ENCODE peak calls at places on chromosomes 6 and 20, in eight cellular contexts. R, S, Z, B, C, D, V and Y are unnamed samples.

GRCh38 chr6:5172057-5172683 is 87.0 kb downstream of the PPP1R3G start:
- DNase-seq in R (no peak), S (no peak), Z (no peak), B (no peak), C (no peak), D (no peak), V (no peak), Y (no peak)

GRCh38 chr6:90249458-90249857 is 47.2 kb downstream of the BACH2 start:
- DNase-seq in R (no peak), S (no peak), Z (no peak), B (no peak), C (no peak), D (no peak), V (no peak), Y (no peak)

GRCh38 chr6:73666393-73666792 is 12.6 kb upstream of the SLC17A5 start:
- DNase-seq in R (no peak), S (no peak), Z (no peak), B (peak), C (no peak), D (no peak), V (no peak), Y (no peak)

GRCh38 chr20:9015984-9016324 is 52.9 kb upstream of the PLCB4 start:
- DNase-seq in R (no peak), S (no peak), Z (no peak), B (peak), C (peak), D (no peak), V (no peak), Y (peak)

GRCh38 chr6:41164551-41164950 is 1.6 kb upstream of the TREM2 start:
- DNase-seq in R (no peak), S (no peak), Z (no peak), B (no peak), C (no peak), D (no peak), V (no peak), Y (no peak)

GRCh38 chr20:26209171-26209941 is 512.7 kb upstream of the ZNF337 start:
- DNase-seq in R (peak), S (peak), Z (peak), B (peak), C (no peak), D (no peak), V (no peak), Y (no peak)

GRCh38 chr20:61818746-61819483 is 246.8 kb downstream of the TAF4 start:
- DNase-seq in R (no peak), S (no peak), Z (peak), B (no peak), C (no peak), D (no peak), V (no peak), Y (no peak)

GRCh38 chr6:23705691-23706090 is 420.3 kb upstream of the NRSN1 start:
- DNase-seq in R (no peak), S (no peak), Z (no peak), B (no peak), C (no peak), D (no peak), V (no peak), Y (no peak)

GRCh38 chr20:14064921-14065320 is 69.6 kb downstream of the MACROD2 start:
- DNase-seq in R (no peak), S (no peak), Z (no peak), B (no peak), C (no peak), D (no peak), V (no peak), Y (no peak)

GRCh38 chr6:9593566-9593965 is 821.3 kb downstream of the TFAP2A start:
- DNase-seq in R (no peak), S (no peak), Z (no peak), B (no peak), C (no peak), D (no peak), V (no peak), Y (no peak)

GRCh38 chr6:21997414-21998037 is 299.3 kb downstream of the PRL start:
- DNase-seq in R (no peak), S (no peak), Z (no peak), B (no peak), C (peak), D (no peak), V (no peak), Y (no peak)

GRCh38 chr6:13406781-13407180 is 78.4 kb upstream of the TBC1D7 start:
- DNase-seq in R (no peak), S (no peak), Z (peak), B (peak), C (no peak), D (no peak), V (no peak), Y (no peak)

GRCh38 chr20:57672953-57673575 is 36.8 kb downstream of the PMEPA1 start:
- DNase-seq in R (no peak), S (no peak), Z (no peak), B (no peak), C (no peak), D (no peak), V (no peak), Y (no peak)

GRCh38 chr6:38997128-38997761 is 51.3 kb upstream of the GLP1R start:
- DNase-seq in R (no peak), S (peak), Z (peak), B (peak), C (peak), D (peak), V (peak), Y (no peak)

GRCh38 chr20:53900380-53900999 is 169.9 kb downstream of the BCAS1 start:
- DNase-seq in R (no peak), S (no peak), Z (no peak), B (peak), C (peak), D (no peak), V (no peak), Y (peak)

GRCh38 chr20:10430000-10430466 is 4.0 kb downstream of the MKKS start:
- DNase-seq in R (no peak), S (no peak), Z (no peak), B (peak), C (peak), D (no peak), V (no peak), Y (no peak)

GRCh38 chr6:150072201-150072600 is 3.3 kb upstream of the ULBP3 start:
- DNase-seq in R (no peak), S (peak), Z (peak), B (peak), C (peak), D (no peak), V (no peak), Y (no peak)

GRCh38 chr6:135251964-135252429 is 70.9 kb downstream of the MYB start:
- DNase-seq in R (no peak), S (no peak), Z (no peak), B (peak), C (no peak), D (no peak), V (no peak), Y (no peak)

GRCh38 chr6:101397199-101397598 is 3.7 kb downstream of the GRIK2 start:
- DNase-seq in R (no peak), S (no peak), Z (no peak), B (peak), C (peak), D (no peak), V (no peak), Y (no peak)

GRCh38 chr6:134065706-134066105 is 13.3 kb upstream of the SLC2A12 start:
- DNase-seq in R (no peak), S (peak), Z (no peak), B (peak), C (peak), D (no peak), V (no peak), Y (no peak)

GRCh38 chr6:149028767-149029405 is 282.1 kb downstream of the UST start:
- DNase-seq in R (peak), S (no peak), Z (peak), B (peak), C (peak), D (peak), V (peak), Y (peak)

GRCh38 chr6:64489760-64490159 is 854.2 kb downstream of the PHF3 start:
- DNase-seq in R (no peak), S (no peak), Z (no peak), B (no peak), C (no peak), D (peak), V (no peak), Y (no peak)

GRCh38 chr6:38794682-38795081 is 79.6 kb downstream of the DNAH8 start:
- DNase-seq in R (no peak), S (no peak), Z (no peak), B (no peak), C (no peak), D (no peak), V (no peak), Y (no peak)

GRCh38 chr6:168095741-168096250 is 16.8 kb upstream of the FRMD1 start:
- DNase-seq in R (no peak), S (no peak), Z (peak), B (no peak), C (no peak), D (no peak), V (no peak), Y (no peak)

GRCh38 chr6:90086517-90086916 is 192.2 kb downstream of the GJA10 start:
- DNase-seq in R (no peak), S (peak), Z (no peak), B (peak), C (no peak), D (no peak), V (no peak), Y (peak)